ENCODE peak calls at places on chromosome 7, in nine cellular contexts. X is activated CD4-positive, alpha-beta T cell treated with anti-CD3 and anti-CD28 coated beads, Interleukin-2, amount 50 U/mL, for 48 hours; J is amygdala; Z is HuH-7; F is HEK293T; G is activated naive CD8-positive, alpha-beta T cell treated with anti-CD3 and anti-CD28 coated beads for 36 hours; C is colonic mucosa; E is T1000; S is GM23248. V is an unnamed sample.

GRCh38 chr7:46352335-46352954 is 431.4 kb upstream of the IGFBP3 start:
- DNase-seq in X (no peak), G (peak; percentile 7), Z (peak; percentile 35), J (no peak), E (peak; percentile 47), C (no peak), S (peak; percentile 74), F (peak; percentile 16), V (no peak)

GRCh38 chr7:126403040-126403439 is 849.7 kb downstream of the GRM8 start:
- DNase-seq in E (no peak), F (no peak), Z (no peak), G (no peak), J (no peak), X (no peak), S (no peak), C (no peak), V (no peak)

GRCh38 chr7:56092789-56093531 is at the start of gene PHKG1:
- DNase-seq in G (no peak), J (peak; percentile 13), E (no peak), X (no peak), F (peak; percentile 60), S (peak; percentile 92), C (peak; percentile 61), Z (peak; percentile 74), V (no peak)

GRCh38 chr7:135195968-135196629 is 15.2 kb downstream of the WDR91 start:
- DNase-seq in S (no peak), J (no peak), X (no peak), G (no peak), E (no peak), C (no peak), Z (no peak), F (no peak), V (no peak)

GRCh38 chr7:138979226-138979979 is 1.8 kb downstream of the KIAA1549 start:
- DNase-seq in G (no peak), Z (no peak), J (no peak), X (no peak), C (no peak), F (peak; percentile 50), S (peak; percentile 61), E (no peak), V (no peak)

GRCh38 chr7:13181221-13181620 is 493.8 kb downstream of the ARL4A start:
- DNase-seq in Z (no peak), X (no peak), E (no peak), C (no peak), F (no peak), G (no peak), J (no peak), S (no peak), V (no peak)

GRCh38 chr7:22776964-22777363 is 45.7 kb downstream of the TOMM7 start:
- DNase-seq in C (no peak), Z (no peak), J (no peak), E (no peak), G (no peak), X (no peak), S (no peak), F (no peak), V (no peak)

GRCh38 chr7:149496642-149497391 is 792 bp downstream of the ZNF746 start:
- DNase-seq in Z (peak; percentile 50), F (peak; percentile 54), C (peak; percentile 58), J (no peak), S (peak; percentile 64), E (no peak), X (peak; percentile 51), G (peak; percentile 55), V (no peak)

GRCh38 chr7:113752289-113752688 is 166.5 kb downstream of the PPP1R3A start:
- DNase-seq in J (no peak), E (no peak), G (no peak), C (no peak), F (no peak), X (no peak), S (no peak), Z (no peak), V (no peak)

GRCh38 chr7:150753239-150753638 is 16.0 kb downstream of the GIMAP5 start:
- DNase-seq in J (no peak), S (no peak), G (no peak), C (no peak), F (no peak), X (no peak), Z (no peak), E (no peak), V (peak; percentile 72)

GRCh38 chr7:130369110-130369711 is 11.1 kb upstream of the CPA1 start:
- DNase-seq in S (peak; percentile 84), F (no peak), Z (peak; percentile 87), X (no peak), E (no peak), G (peak; percentile 28), J (no peak), C (no peak), V (peak; percentile 90)

GRCh38 chr7:87129332-87129731 is 22.9 kb upstream of the DMTF1 start:
- DNase-seq in F (no peak), G (no peak), C (no peak), S (no peak), Z (no peak), E (no peak), J (no peak), X (no peak), V (no peak)

GRCh38 chr7:3501671-3502070 is 200.6 kb downstream of the SDK1 start:
- DNase-seq in E (no peak), C (no peak), F (no peak), Z (no peak), X (no peak), J (no peak), G (no peak), S (no peak), V (no peak)

GRCh38 chr7:6279341-6279740 is 6.9 kb upstream of the CYTH3 start:
- DNase-seq in Z (no peak), X (no peak), S (no peak), F (no peak), G (no peak), C (no peak), E (no peak), J (no peak), V (no peak)

GRCh38 chr7:95609277-95609971 is 13.1 kb upstream of the PDK4 start:
- DNase-seq in F (no peak), G (no peak), J (no peak), Z (peak; percentile 40), S (peak; percentile 65), E (no peak), X (no peak), C (peak; percentile 81), V (no peak)

GRCh38 chr7:17497549-17498193 is 199.2 kb downstream of the AHR start:
- DNase-seq in X (no peak), Z (no peak), J (no peak), C (no peak), E (no peak), S (no peak), G (no peak), F (no peak), V (no peak)

GRCh38 chr7:66099232-66099550 is 15.5 kb upstream of the CRCP start:
- DNase-seq in Z (no peak), E (no peak), S (no peak), X (no peak), G (no peak), C (no peak), F (no peak), J (no peak), V (no peak)

GRCh38 chr7:8092140-8092539 is 123.5 kb downstream of the GLCCI1 start:
- DNase-seq in X (no peak), C (no peak), S (no peak), Z (no peak), F (no peak), G (no peak), J (no peak), E (no peak), V (no peak)

GRCh38 chr7:27641576-27642230 is 21.0 kb downstream of the HIBADH start:
- DNase-seq in S (peak; percentile 38), X (no peak), C (no peak), Z (no peak), F (no peak), G (no peak), E (no peak), J (no peak), V (no peak)

GRCh38 chr7:112202819-112203218 is 3.4 kb downstream of the DOCK4 start:
- DNase-seq in J (no peak), E (no peak), C (peak; percentile 23), G (no peak), Z (no peak), S (no peak), F (no peak), X (no peak), V (peak; percentile 22)

GRCh38 chr7:151837285-151838042 is 39.5 kb downstream of the PRKAG2 start:
- DNase-seq in X (no peak), G (no peak), E (no peak), F (peak; percentile 43), S (no peak), J (no peak), C (no peak), Z (no peak), V (no peak)

GRCh38 chr7:48667434-48667833 is 256.9 kb upstream of the CDC14C start:
- DNase-seq in E (no peak), S (no peak), F (no peak), Z (no peak), C (no peak), J (no peak), G (no peak), X (no peak), V (peak; percentile 82)

GRCh38 chr7:108096996-108097395 is 33.2 kb downstream of the LAMB4 start:
- DNase-seq in J (no peak), C (no peak), E (no peak), Z (no peak), S (no peak), F (no peak), X (no peak), G (no peak), V (no peak)

GRCh38 chr7:232571-233455 is 40.4 kb downstream of the FAM20C start:
- DNase-seq in C (no peak), J (no peak), G (no peak), E (no peak), F (no peak), Z (no peak), S (peak; percentile 93), X (no peak), V (no peak)

GRCh38 chr7:33722383-33723096 is 182.8 kb upstream of the BMPER start:
- DNase-seq in X (no peak), F (peak; percentile 58), S (peak; percentile 43), G (no peak), Z (no peak), J (no peak), E (peak; percentile 97), C (peak; percentile 12), V (no peak)

GRCh38 chr7:34307540-34307939 is 350.5 kb upstream of the NPSR1 start:
- DNase-seq in F (no peak), G (no peak), E (no peak), Z (no peak), X (no peak), S (no peak), J (no peak), C (no peak), V (no peak)

GRCh38 chr7:27586825-27587224 is 75.9 kb downstream of the HIBADH start:
- DNase-seq in J (no peak), Z (no peak), X (no peak), G (no peak), E (no peak), S (no peak), F (no peak), C (peak; percentile 34), V (no peak)

GRCh38 chr7:35365523-35365922 is 111.6 kb upstream of the TBX20 start:
- DNase-seq in X (no peak), G (no peak), C (no peak), F (no peak), J (no peak), S (no peak), Z (no peak), E (no peak), V (peak; percentile 48)

GRCh38 chr7:13282377-13282980 is 595.0 kb downstream of the ARL4A start:
- DNase-seq in Z (no peak), F (no peak), X (no peak), S (peak; percentile 73), C (no peak), J (no peak), G (no peak), E (no peak), V (no peak)

GRCh38 chr7:45701701-45702460 is 127.7 kb downstream of the ADCY1 start:
- DNase-seq in X (no peak), E (no peak), J (no peak), F (no peak), G (no peak), S (no peak), Z (no peak), C (no peak), V (no peak)

GRCh38 chr7:95245828-95246227 is 78.5 kb downstream of the PON1 start:
- DNase-seq in E (no peak), F (no peak), G (no peak), Z (no peak), C (no peak), S (no peak), J (no peak), X (no peak), V (no peak)